ENCODE peak calls at places on chromosomes 7 and 10, in five cellular contexts. F, B, L, I and Q are unnamed samples.

GRCh38 chr10:58299580-58299979 is 30.6 kb downstream of the CISD1 start:
- DNase-seq in F (peak; percentile 57), B (peak; percentile 70), L (peak; percentile 24), I (peak; percentile 58), Q (peak; percentile 22)

GRCh38 chr10:29102233-29102632 is 186.6 kb upstream of the LYZL1 start:
- DNase-seq in F (no peak), B (no peak), L (no peak), I (no peak), Q (peak; percentile 19)

GRCh38 chr10:110774069-110775021 is 97.4 kb upstream of the PDCD4 start:
- DNase-seq in F (peak; percentile 70), B (no peak), L (no peak), I (no peak), Q (no peak)

GRCh38 chr7:124456286-124456685 is 309.3 kb downstream of the GPR37 start:
- DNase-seq in F (no peak), B (no peak), L (no peak), I (no peak), Q (no peak)

GRCh38 chr7:151296202-151296992 is 45.2 kb upstream of the NUB1 start:
- DNase-seq in F (no peak), B (no peak), L (no peak), I (no peak), Q (no peak)

GRCh38 chr7:7103343-7104313 is 78.7 kb upstream of the C1GALT1 start:
- DNase-seq in F (peak; percentile 74), B (peak; percentile 65), L (no peak), I (no peak), Q (peak; percentile 27)

GRCh38 chr7:18520450-18521235 is 25.1 kb downstream of the HDAC9 start:
- DNase-seq in F (peak; percentile 83), B (peak; percentile 87), L (no peak), I (no peak), Q (no peak)

GRCh38 chr7:155456772-155457543 is 971 bp upstream of the EN2 start:
- DNase-seq in F (peak; percentile 31), B (no peak), L (peak; percentile 73), I (peak; percentile 42), Q (peak; percentile 19)

GRCh38 chr10:125061557-125062243 is 98.7 kb downstream of the CTBP2 start:
- DNase-seq in F (no peak), B (peak; percentile 64), L (no peak), I (no peak), Q (no peak)

GRCh38 chr7:38232475-38233366 is 40.7 kb downstream of the TARP start:
- DNase-seq in F (peak; percentile 10), B (no peak), L (no peak), I (peak; percentile 40), Q (no peak)

GRCh38 chr7:7761340-7761973 is 43.0 kb upstream of the RPA3 start:
- DNase-seq in F (peak; percentile 66), B (peak; percentile 68), L (no peak), I (no peak), Q (no peak)

GRCh38 chr7:107580716-107581383 is 804 bp downstream of the BCAP29 start:
- DNase-seq in F (no peak), B (no peak), L (no peak), I (no peak), Q (no peak)

GRCh38 chr7:9776900-9777299 is 1196.8 kb upstream of the PHF14 start:
- DNase-seq in F (no peak), B (no peak), L (no peak), I (no peak), Q (no peak)

GRCh38 chr10:92691591-92692084 is 1.9 kb downstream of the HHEX start:
- DNase-seq in F (no peak), B (peak; percentile 30), L (peak; percentile 40), I (peak; percentile 33), Q (no peak)

GRCh38 chr7:158987691-158988090 is 131.3 kb downstream of the DYNC2I1 start:
- DNase-seq in F (no peak), B (no peak), L (no peak), I (no peak), Q (no peak)

GRCh38 chr7:158988302-158988862 is 132.0 kb downstream of the DYNC2I1 start:
- DNase-seq in F (no peak), B (no peak), L (no peak), I (no peak), Q (no peak)

GRCh38 chr7:158991824-158992621 is 135.7 kb downstream of the DYNC2I1 start:
- DNase-seq in F (no peak), B (no peak), L (no peak), I (no peak), Q (no peak)

GRCh38 chr7:158985583-158985982 is 129.2 kb downstream of the DYNC2I1 start:
- DNase-seq in F (no peak), B (no peak), L (no peak), I (no peak), Q (no peak)

GRCh38 chr7:158989006-158989405 is 132.6 kb downstream of the DYNC2I1 start:
- DNase-seq in F (no peak), B (no peak), L (no peak), I (no peak), Q (no peak)
- H3K27ac ChIP-seq in F (no peak overlapping the region), B (no peak overlapping the region), L (no peak overlapping the region), I (no peak overlapping the region), Q (no peak overlapping the region)

GRCh38 chr7:82036146-82036886 is 266.5 kb upstream of the HGF start:
- DNase-seq in F (peak; percentile 91), B (no peak), L (no peak), I (no peak), Q (no peak)

GRCh38 chr7:82029236-82029635 is 259.4 kb upstream of the HGF start:
- DNase-seq in F (no peak), B (no peak), L (no peak), I (no peak), Q (no peak)

GRCh38 chr7:82032899-82033298 is 263.1 kb upstream of the HGF start:
- DNase-seq in F (no peak), B (no peak), L (no peak), I (no peak), Q (no peak)
- H3K27ac ChIP-seq in F (no peak overlapping the region), B (no peak overlapping the region), L (no peak overlapping the region), I (no peak overlapping the region), Q (no peak overlapping the region)

DNA sequence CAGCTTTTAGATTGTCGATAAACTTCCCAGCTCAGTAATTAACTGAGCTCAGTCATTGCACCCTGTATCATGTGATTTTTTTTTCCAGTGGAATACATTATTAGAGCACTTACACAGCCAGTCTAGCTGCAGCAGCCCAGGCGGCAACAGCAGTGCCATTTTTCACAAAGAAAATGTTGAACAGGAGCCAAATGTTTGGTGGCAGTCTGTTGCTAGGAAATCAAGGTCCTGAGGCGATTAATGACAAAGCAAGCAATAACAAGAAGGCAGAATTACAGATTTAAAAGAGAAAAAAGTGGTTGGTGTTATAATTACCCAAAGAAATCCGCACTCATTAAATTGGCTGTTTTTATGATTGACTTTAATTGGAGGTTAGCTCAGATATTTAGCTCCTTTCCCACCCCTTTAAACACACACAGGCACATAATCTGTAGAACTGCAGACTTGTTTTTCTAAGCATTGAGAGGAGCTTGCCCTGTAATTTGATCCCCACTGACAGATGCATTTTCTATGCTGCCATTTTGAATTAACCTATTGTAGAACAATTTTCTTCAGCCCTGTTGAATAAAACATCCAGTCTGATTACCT is 267.4 kb downstream of the ADK start:
- DNase-seq in F (no peak), B (no peak), L (peak; percentile 45), I (peak; percentile 36), Q (no peak)
- H3K27ac ChIP-seq in F (no peak overlapping the region), B (no peak overlapping the region), L (peak overlapping the region; percentile 72), I (no peak overlapping the region), Q (no peak overlapping the region)

GRCh38 chr7:118699222-118699621 is 474.7 kb downstream of the ANKRD7 start:
- DNase-seq in F (no peak), B (no peak), L (no peak), I (no peak), Q (no peak)
- H3K27ac ChIP-seq in F (no peak overlapping the region), B (no peak overlapping the region), L (no peak overlapping the region), I (no peak overlapping the region), Q (no peak overlapping the region)

DNA sequence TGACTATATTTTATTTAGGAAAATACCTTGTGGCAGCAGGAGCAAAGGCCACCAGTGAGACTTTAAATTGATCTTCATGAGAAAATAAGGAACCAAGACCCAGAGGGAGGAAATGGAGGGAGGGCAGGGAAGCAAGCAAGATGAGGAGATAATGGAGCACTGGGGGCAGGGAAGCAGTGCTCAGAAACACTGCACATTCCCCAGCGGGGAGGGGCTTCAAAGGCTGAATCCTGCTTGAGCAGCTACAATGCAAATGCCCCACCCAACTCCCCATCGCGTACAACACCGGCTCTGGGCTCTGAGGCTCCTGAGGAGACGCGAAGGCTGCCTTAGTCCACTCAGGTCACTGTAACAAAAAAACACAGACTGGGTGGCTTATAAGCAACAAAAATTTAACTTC is 503.8 kb downstream of the GRID1 start:
- DNase-seq in F (no peak), B (no peak), L (no peak), I (no peak), Q (no peak)
- H3K27ac ChIP-seq in F (no peak overlapping the region), B (no peak overlapping the region), L (no peak overlapping the region), I (no peak overlapping the region), Q (no peak overlapping the region)

GRCh38 chr7:50278120-50278519 is 26.4 kb upstream of the IKZF1 start:
- DNase-seq in F (no peak), B (no peak), L (no peak), I (no peak), Q (no peak)

GRCh38 chr7:50283206-50283605 is 21.3 kb upstream of the IKZF1 start:
- DNase-seq in F (no peak), B (no peak), L (no peak), I (no peak), Q (no peak)

GRCh38 chr7:50285259-50285658 is 19.3 kb upstream of the IKZF1 start:
- DNase-seq in F (no peak), B (no peak), L (no peak), I (no peak), Q (no peak)

GRCh38 chr7:50284296-50284695 is 20.2 kb upstream of the IKZF1 start:
- DNase-seq in F (no peak), B (no peak), L (no peak), I (no peak), Q (no peak)

GRCh38 chr7:50281680-50282445 is 22.7 kb upstream of the IKZF1 start:
- DNase-seq in F (no peak), B (peak; percentile 83), L (no peak), I (no peak), Q (no peak)
- H3K27ac ChIP-seq in F (no peak overlapping the region), B (peak overlapping the region; percentile 91), L (peak overlapping the region; percentile 3), I (no peak overlapping the region), Q (no peak overlapping the region)